ENCODE peak calls at places on chromosomes 16 and 17, in nine cellular contexts. One of them, this sample, is unnamed.

GRCh38 chr16:24146523-24146922 is 109.6 kb upstream of the CACNG3 start:
- DNase-seq in GM13976: no peak
- DNase-seq in H7: no peak
- DNase-seq in stimulated activated effector memory CD8-positive, alpha-beta T cell treated with anti-CD3 and anti-CD28 coated beads, Interleukin-12 subunit alpha, Interleukin-12 subunit beta, amount 100 ng/mL, for 72 hours: no peak
- DNase-seq in BE2C: no peak
- DNase-seq in neural progenitor cell: no peak
- DNase-seq in NCI-H1436: no peak
- DNase-seq in GM23248: no peak
- DNase-seq in IMR-90: no peak
- DNase-seq in this sample: no peak

GRCh38 chr16:8926827-8927226 is 36.9 kb downstream of the USP7 start:
- DNase-seq in IMR-90: no peak
- DNase-seq in H7: no peak
- DNase-seq in neural progenitor cell: no peak
- DNase-seq in GM13976: no peak
- DNase-seq in stimulated activated effector memory CD8-positive, alpha-beta T cell treated with anti-CD3 and anti-CD28 coated beads, Interleukin-12 subunit alpha, Interleukin-12 subunit beta, amount 100 ng/mL, for 72 hours: no peak
- DNase-seq in NCI-H1436: no peak
- DNase-seq in GM23248: no peak
- DNase-seq in BE2C: no peak
- DNase-seq in this sample: no peak

GRCh38 chr17:57956311-57957119 is 1.3 kb upstream of the CUEDC1 start:
- DNase-seq in neural progenitor cell: no peak
- DNase-seq in stimulated activated effector memory CD8-positive, alpha-beta T cell treated with anti-CD3 and anti-CD28 coated beads, Interleukin-12 subunit alpha, Interleukin-12 subunit beta, amount 100 ng/mL, for 72 hours: no peak
- DNase-seq in NCI-H1436: no peak
- DNase-seq in H7: peak
- DNase-seq in IMR-90: no peak
- DNase-seq in GM13976: peak
- DNase-seq in GM23248: no peak
- DNase-seq in BE2C: no peak
- DNase-seq in this sample: no peak

GRCh38 chr16:84294196-84295142 is at the start of gene WFDC1:
- DNase-seq in H7: peak
- DNase-seq in GM13976: no peak
- DNase-seq in GM23248: peak
- DNase-seq in neural progenitor cell: peak
- DNase-seq in IMR-90: peak
- DNase-seq in NCI-H1436: no peak
- DNase-seq in stimulated activated effector memory CD8-positive, alpha-beta T cell treated with anti-CD3 and anti-CD28 coated beads, Interleukin-12 subunit alpha, Interleukin-12 subunit beta, amount 100 ng/mL, for 72 hours: no peak
- DNase-seq in BE2C: no peak
- DNase-seq in this sample: no peak

GRCh38 chr17:75105269-75106080 is 4.3 kb upstream of the ARMC7 start:
- DNase-seq in H7: peak
- DNase-seq in GM23248: peak
- DNase-seq in neural progenitor cell: peak
- DNase-seq in BE2C: peak
- DNase-seq in IMR-90: peak
- DNase-seq in NCI-H1436: peak
- DNase-seq in stimulated activated effector memory CD8-positive, alpha-beta T cell treated with anti-CD3 and anti-CD28 coated beads, Interleukin-12 subunit alpha, Interleukin-12 subunit beta, amount 100 ng/mL, for 72 hours: no peak
- DNase-seq in GM13976: peak
- DNase-seq in this sample: no peak

GRCh38 chr17:72826602-72827001 is 265.9 kb downstream of the SLC39A11 start:
- DNase-seq in neural progenitor cell: no peak
- DNase-seq in stimulated activated effector memory CD8-positive, alpha-beta T cell treated with anti-CD3 and anti-CD28 coated beads, Interleukin-12 subunit alpha, Interleukin-12 subunit beta, amount 100 ng/mL, for 72 hours: no peak
- DNase-seq in BE2C: no peak
- DNase-seq in IMR-90: peak
- DNase-seq in GM23248: peak
- DNase-seq in GM13976: no peak
- DNase-seq in H7: no peak
- DNase-seq in NCI-H1436: no peak
- DNase-seq in this sample: no peak

GRCh38 chr17:1883536-1883935 is 53.7 kb downstream of the RPA1 start:
- DNase-seq in BE2C: no peak
- DNase-seq in GM13976: no peak
- DNase-seq in NCI-H1436: no peak
- DNase-seq in neural progenitor cell: no peak
- DNase-seq in GM23248: no peak
- DNase-seq in H7: no peak
- DNase-seq in stimulated activated effector memory CD8-positive, alpha-beta T cell treated with anti-CD3 and anti-CD28 coated beads, Interleukin-12 subunit alpha, Interleukin-12 subunit beta, amount 100 ng/mL, for 72 hours: no peak
- DNase-seq in IMR-90: no peak
- DNase-seq in this sample: no peak

GRCh38 chr17:28142355-28142754 is 99.9 kb downstream of the NLK start:
- DNase-seq in GM13976: no peak
- DNase-seq in GM23248: no peak
- DNase-seq in BE2C: no peak
- DNase-seq in stimulated activated effector memory CD8-positive, alpha-beta T cell treated with anti-CD3 and anti-CD28 coated beads, Interleukin-12 subunit alpha, Interleukin-12 subunit beta, amount 100 ng/mL, for 72 hours: no peak
- DNase-seq in NCI-H1436: no peak
- DNase-seq in IMR-90: no peak
- DNase-seq in neural progenitor cell: peak
- DNase-seq in H7: no peak
- DNase-seq in this sample: no peak

GRCh38 chr16:86261379-86261778 is 248.9 kb upstream of the FOXF1 start:
- DNase-seq in IMR-90: peak
- DNase-seq in NCI-H1436: no peak
- DNase-seq in GM13976: no peak
- DNase-seq in stimulated activated effector memory CD8-positive, alpha-beta T cell treated with anti-CD3 and anti-CD28 coated beads, Interleukin-12 subunit alpha, Interleukin-12 subunit beta, amount 100 ng/mL, for 72 hours: no peak
- DNase-seq in BE2C: peak
- DNase-seq in H7: no peak
- DNase-seq in neural progenitor cell: no peak
- DNase-seq in GM23248: peak
- DNase-seq in this sample: no peak

GRCh38 chr17:39626171-39626670 is 531 bp upstream of the PPP1R1B start:
- DNase-seq in GM13976: no peak
- DNase-seq in GM23248: no peak
- DNase-seq in IMR-90: no peak
- DNase-seq in BE2C: no peak
- DNase-seq in NCI-H1436: no peak
- DNase-seq in H7: no peak
- DNase-seq in stimulated activated effector memory CD8-positive, alpha-beta T cell treated with anti-CD3 and anti-CD28 coated beads, Interleukin-12 subunit alpha, Interleukin-12 subunit beta, amount 100 ng/mL, for 72 hours: no peak
- DNase-seq in neural progenitor cell: no peak
- DNase-seq in this sample: no peak

GRCh38 chr16:69444873-69445517 is 20.6 kb downstream of the CYB5B start:
- DNase-seq in IMR-90: peak
- DNase-seq in NCI-H1436: no peak
- DNase-seq in neural progenitor cell: no peak
- DNase-seq in GM13976: no peak
- DNase-seq in stimulated activated effector memory CD8-positive, alpha-beta T cell treated with anti-CD3 and anti-CD28 coated beads, Interleukin-12 subunit alpha, Interleukin-12 subunit beta, amount 100 ng/mL, for 72 hours: no peak
- DNase-seq in H7: no peak
- DNase-seq in BE2C: no peak
- DNase-seq in GM23248: peak
- DNase-seq in this sample: no peak

GRCh38 chr17:17146791-17147406 is 59.2 kb downstream of the PLD6 start:
- DNase-seq in BE2C: peak
- DNase-seq in NCI-H1436: no peak
- DNase-seq in neural progenitor cell: peak
- DNase-seq in IMR-90: no peak
- DNase-seq in GM13976: no peak
- DNase-seq in H7: peak
- DNase-seq in GM23248: peak
- DNase-seq in stimulated activated effector memory CD8-positive, alpha-beta T cell treated with anti-CD3 and anti-CD28 coated beads, Interleukin-12 subunit alpha, Interleukin-12 subunit beta, amount 100 ng/mL, for 72 hours: no peak
- DNase-seq in this sample: peak

GRCh38 chr16:87457051-87457611 is 35.7 kb downstream of the ZCCHC14 start:
- DNase-seq in neural progenitor cell: no peak
- DNase-seq in IMR-90: peak
- DNase-seq in GM13976: no peak
- DNase-seq in GM23248: peak
- DNase-seq in stimulated activated effector memory CD8-positive, alpha-beta T cell treated with anti-CD3 and anti-CD28 coated beads, Interleukin-12 subunit alpha, Interleukin-12 subunit beta, amount 100 ng/mL, for 72 hours: no peak
- DNase-seq in H7: no peak
- DNase-seq in NCI-H1436: no peak
- DNase-seq in BE2C: no peak
- DNase-seq in this sample: no peak

GRCh38 chr16:78895661-78896060 is 704.9 kb downstream of the MAF start:
- DNase-seq in GM23248: no peak
- DNase-seq in GM13976: no peak
- DNase-seq in BE2C: no peak
- DNase-seq in neural progenitor cell: no peak
- DNase-seq in stimulated activated effector memory CD8-positive, alpha-beta T cell treated with anti-CD3 and anti-CD28 coated beads, Interleukin-12 subunit alpha, Interleukin-12 subunit beta, amount 100 ng/mL, for 72 hours: no peak
- DNase-seq in IMR-90: no peak
- DNase-seq in H7: no peak
- DNase-seq in NCI-H1436: no peak
- DNase-seq in this sample: no peak

GRCh38 chr17:71110326-71110725 is 941.0 kb downstream of the KCNJ2 start:
- DNase-seq in neural progenitor cell: no peak
- DNase-seq in H7: no peak
- DNase-seq in GM23248: no peak
- DNase-seq in stimulated activated effector memory CD8-positive, alpha-beta T cell treated with anti-CD3 and anti-CD28 coated beads, Interleukin-12 subunit alpha, Interleukin-12 subunit beta, amount 100 ng/mL, for 72 hours: no peak
- DNase-seq in NCI-H1436: no peak
- DNase-seq in GM13976: no peak
- DNase-seq in IMR-90: no peak
- DNase-seq in BE2C: no peak
- DNase-seq in this sample: no peak

GRCh38 chr16:46607529-46607928 is 13.7 kb downstream of the SHCBP1 start:
- DNase-seq in NCI-H1436: peak
- DNase-seq in GM13976: no peak
- DNase-seq in stimulated activated effector memory CD8-positive, alpha-beta T cell treated with anti-CD3 and anti-CD28 coated beads, Interleukin-12 subunit alpha, Interleukin-12 subunit beta, amount 100 ng/mL, for 72 hours: no peak
- DNase-seq in neural progenitor cell: no peak
- DNase-seq in GM23248: peak
- DNase-seq in BE2C: no peak
- DNase-seq in H7: no peak
- DNase-seq in IMR-90: peak
- DNase-seq in this sample: no peak

GRCh38 chr17:77475012-77475976 is 334.5 kb downstream of the SEC14L1 start:
- DNase-seq in GM23248: peak
- DNase-seq in IMR-90: peak
- DNase-seq in H7: no peak
- DNase-seq in stimulated activated effector memory CD8-positive, alpha-beta T cell treated with anti-CD3 and anti-CD28 coated beads, Interleukin-12 subunit alpha, Interleukin-12 subunit beta, amount 100 ng/mL, for 72 hours: no peak
- DNase-seq in neural progenitor cell: no peak
- DNase-seq in BE2C: no peak
- DNase-seq in NCI-H1436: no peak
- DNase-seq in GM13976: peak
- DNase-seq in this sample: peak

GRCh38 chr16:11757671-11758545 is 15.3 kb upstream of the TXNDC11 start:
- DNase-seq in H7: no peak
- DNase-seq in NCI-H1436: no peak
- DNase-seq in IMR-90: peak
- DNase-seq in BE2C: no peak
- DNase-seq in stimulated activated effector memory CD8-positive, alpha-beta T cell treated with anti-CD3 and anti-CD28 coated beads, Interleukin-12 subunit alpha, Interleukin-12 subunit beta, amount 100 ng/mL, for 72 hours: no peak
- DNase-seq in GM23248: peak
- DNase-seq in GM13976: no peak
- DNase-seq in neural progenitor cell: no peak
- DNase-seq in this sample: no peak

GRCh38 chr16:84700518-84701277 is 898 bp downstream of the USP10 start:
- DNase-seq in neural progenitor cell: peak
- DNase-seq in stimulated activated effector memory CD8-positive, alpha-beta T cell treated with anti-CD3 and anti-CD28 coated beads, Interleukin-12 subunit alpha, Interleukin-12 subunit beta, amount 100 ng/mL, for 72 hours: no peak
- DNase-seq in BE2C: peak
- DNase-seq in H7: no peak
- DNase-seq in IMR-90: peak
- DNase-seq in GM23248: peak
- DNase-seq in NCI-H1436: no peak
- DNase-seq in GM13976: peak
- DNase-seq in this sample: peak

GRCh38 chr17:80872011-80872929 is 119.4 kb upstream of the CHMP6 start:
- DNase-seq in NCI-H1436: no peak
- DNase-seq in neural progenitor cell: no peak
- DNase-seq in H7: peak
- DNase-seq in GM23248: no peak
- DNase-seq in stimulated activated effector memory CD8-positive, alpha-beta T cell treated with anti-CD3 and anti-CD28 coated beads, Interleukin-12 subunit alpha, Interleukin-12 subunit beta, amount 100 ng/mL, for 72 hours: no peak
- DNase-seq in GM13976: no peak
- DNase-seq in BE2C: no peak
- DNase-seq in IMR-90: no peak
- DNase-seq in this sample: no peak

GRCh38 chr17:56966277-56966676 is 5.4 kb upstream of the COIL start:
- DNase-seq in GM13976: no peak
- DNase-seq in NCI-H1436: peak
- DNase-seq in neural progenitor cell: peak
- DNase-seq in IMR-90: no peak
- DNase-seq in GM23248: no peak
- DNase-seq in BE2C: no peak
- DNase-seq in H7: no peak
- DNase-seq in stimulated activated effector memory CD8-positive, alpha-beta T cell treated with anti-CD3 and anti-CD28 coated beads, Interleukin-12 subunit alpha, Interleukin-12 subunit beta, amount 100 ng/mL, for 72 hours: no peak
- DNase-seq in this sample: no peak

GRCh38 chr17:75565618-75566017 is 22.0 kb upstream of the MYO15B start:
- DNase-seq in BE2C: no peak
- DNase-seq in GM23248: no peak
- DNase-seq in IMR-90: no peak
- DNase-seq in GM13976: no peak
- DNase-seq in neural progenitor cell: no peak
- DNase-seq in H7: no peak
- DNase-seq in NCI-H1436: no peak
- DNase-seq in stimulated activated effector memory CD8-positive, alpha-beta T cell treated with anti-CD3 and anti-CD28 coated beads, Interleukin-12 subunit alpha, Interleukin-12 subunit beta, amount 100 ng/mL, for 72 hours: no peak
- DNase-seq in this sample: no peak

GRCh38 chr17:3916825-3917224 is 560 bp upstream of the P2RX1 start:
- DNase-seq in H7: peak
- DNase-seq in GM23248: no peak
- DNase-seq in NCI-H1436: no peak
- DNase-seq in GM13976: no peak
- DNase-seq in BE2C: no peak
- DNase-seq in IMR-90: no peak
- DNase-seq in stimulated activated effector memory CD8-positive, alpha-beta T cell treated with anti-CD3 and anti-CD28 coated beads, Interleukin-12 subunit alpha, Interleukin-12 subunit beta, amount 100 ng/mL, for 72 hours: no peak
- DNase-seq in neural progenitor cell: no peak
- DNase-seq in this sample: no peak

GRCh38 chr17:17859909-17860760 is 23.3 kb upstream of the SREBF1 start:
- DNase-seq in H7: peak
- DNase-seq in GM23248: peak
- DNase-seq in neural progenitor cell: peak
- DNase-seq in GM13976: peak
- DNase-seq in IMR-90: peak
- DNase-seq in NCI-H1436: peak
- DNase-seq in BE2C: peak
- DNase-seq in stimulated activated effector memory CD8-positive, alpha-beta T cell treated with anti-CD3 and anti-CD28 coated beads, Interleukin-12 subunit alpha, Interleukin-12 subunit beta, amount 100 ng/mL, for 72 hours: peak
- DNase-seq in this sample: no peak

GRCh38 chr17:78107457-78107856 is 21.1 kb downstream of the TMC6 start:
- DNase-seq in H7: peak
- DNase-seq in stimulated activated effector memory CD8-positive, alpha-beta T cell treated with anti-CD3 and anti-CD28 coated beads, Interleukin-12 subunit alpha, Interleukin-12 subunit beta, amount 100 ng/mL, for 72 hours: no peak
- DNase-seq in GM23248: peak
- DNase-seq in GM13976: no peak
- DNase-seq in NCI-H1436: no peak
- DNase-seq in BE2C: no peak
- DNase-seq in neural progenitor cell: no peak
- DNase-seq in IMR-90: peak
- DNase-seq in this sample: no peak

GRCh38 chr16:31696968-31697743 is 169.5 kb downstream of the AHSP start:
- DNase-seq in neural progenitor cell: peak
- DNase-seq in BE2C: no peak
- DNase-seq in GM13976: no peak
- DNase-seq in H7: peak
- DNase-seq in GM23248: peak
- DNase-seq in NCI-H1436: peak
- DNase-seq in IMR-90: peak
- DNase-seq in stimulated activated effector memory CD8-positive, alpha-beta T cell treated with anti-CD3 and anti-CD28 coated beads, Interleukin-12 subunit alpha, Interleukin-12 subunit beta, amount 100 ng/mL, for 72 hours: no peak
- DNase-seq in this sample: no peak

GRCh38 chr16:3866703-3867431 is 13.6 kb downstream of the CREBBP start:
- DNase-seq in stimulated activated effector memory CD8-positive, alpha-beta T cell treated with anti-CD3 and anti-CD28 coated beads, Interleukin-12 subunit alpha, Interleukin-12 subunit beta, amount 100 ng/mL, for 72 hours: no peak
- DNase-seq in GM13976: no peak
- DNase-seq in IMR-90: no peak
- DNase-seq in BE2C: no peak
- DNase-seq in neural progenitor cell: no peak
- DNase-seq in GM23248: peak
- DNase-seq in NCI-H1436: no peak
- DNase-seq in H7: no peak
- DNase-seq in this sample: no peak

GRCh38 chr16:71432906-71433305 is 8.9 kb downstream of the TLE7 start:
- DNase-seq in stimulated activated effector memory CD8-positive, alpha-beta T cell treated with anti-CD3 and anti-CD28 coated beads, Interleukin-12 subunit alpha, Interleukin-12 subunit beta, amount 100 ng/mL, for 72 hours: no peak
- DNase-seq in IMR-90: no peak
- DNase-seq in H7: no peak
- DNase-seq in NCI-H1436: no peak
- DNase-seq in GM13976: no peak
- DNase-seq in GM23248: no peak
- DNase-seq in neural progenitor cell: no peak
- DNase-seq in BE2C: no peak
- DNase-seq in this sample: no peak

GRCh38 chr17:73485130-73485529 is 159.1 kb downstream of the SDK2 start:
- DNase-seq in NCI-H1436: no peak
- DNase-seq in GM13976: no peak
- DNase-seq in H7: peak
- DNase-seq in neural progenitor cell: no peak
- DNase-seq in BE2C: no peak
- DNase-seq in stimulated activated effector memory CD8-positive, alpha-beta T cell treated with anti-CD3 and anti-CD28 coated beads, Interleukin-12 subunit alpha, Interleukin-12 subunit beta, amount 100 ng/mL, for 72 hours: no peak
- DNase-seq in IMR-90: no peak
- DNase-seq in GM23248: no peak
- DNase-seq in this sample: no peak

GRCh38 chr17:60106377-60107059 is 27.8 kb upstream of the HEATR6 start:
- DNase-seq in BE2C: no peak
- DNase-seq in GM23248: peak
- DNase-seq in H7: no peak
- DNase-seq in NCI-H1436: no peak
- DNase-seq in GM13976: no peak
- DNase-seq in stimulated activated effector memory CD8-positive, alpha-beta T cell treated with anti-CD3 and anti-CD28 coated beads, Interleukin-12 subunit alpha, Interleukin-12 subunit beta, amount 100 ng/mL, for 72 hours: no peak
- DNase-seq in neural progenitor cell: no peak
- DNase-seq in IMR-90: peak
- DNase-seq in this sample: no peak

GRCh38 chr17:67575325-67575724 is 142.4 kb upstream of the NOL11 start:
- DNase-seq in IMR-90: no peak
- DNase-seq in BE2C: no peak
- DNase-seq in NCI-H1436: peak
- DNase-seq in stimulated activated effector memory CD8-positive, alpha-beta T cell treated with anti-CD3 and anti-CD28 coated beads, Interleukin-12 subunit alpha, Interleukin-12 subunit beta, amount 100 ng/mL, for 72 hours: no peak
- DNase-seq in neural progenitor cell: no peak
- DNase-seq in H7: no peak
- DNase-seq in GM23248: no peak
- DNase-seq in GM13976: peak
- DNase-seq in this sample: no peak